ENCODE peak calls at places on chromosomes 5 and 9, in four cellular contexts. X, E, T and B are unnamed samples.

GRCh38 chr9:24509850-24510249 is 35.8 kb downstream of the IZUMO3 start:
- DNase-seq in X (no peak), E (no peak), T (no peak), B (no peak)

GRCh38 chr5:119212666-119213065 is 141.8 kb downstream of the DMXL1 start:
- DNase-seq in X (no peak), E (no peak), T (no peak), B (no peak)

GRCh38 chr9:214488-215448 is at the start of gene DOCK8:
- DNase-seq in X (peak), E (peak), T (peak), B (no peak)

GRCh38 chr9:86321373-86321772 is 32.8 kb downstream of the TUT7 start:
- DNase-seq in X (peak), E (no peak), T (no peak), B (no peak)

GRCh38 chr9:131276107-131276888 is at the start of gene FAM78A:
- DNase-seq in X (peak), E (peak), T (no peak), B (no peak)

GRCh38 chr5:14134086-14134485 is 9.1 kb upstream of the TRIO start:
- DNase-seq in X (no peak), E (no peak), T (no peak), B (no peak)

GRCh38 chr5:158175664-158176507 is 316.9 kb upstream of the CLINT1 start:
- DNase-seq in X (no peak), E (peak), T (no peak), B (no peak)

GRCh38 chr9:37056521-37056920 is 22.5 kb upstream of the PAX5 start:
- DNase-seq in X (no peak), E (no peak), T (no peak), B (no peak)

GRCh38 chr5:21919417-21920022 is 933.6 kb downstream of the CDH12 start:
- DNase-seq in X (peak), E (peak), T (no peak), B (peak)

GRCh38 chr9:88658311-88658822 is 123.4 kb downstream of the NXNL2 start:
- DNase-seq in X (peak), E (no peak), T (no peak), B (no peak)

GRCh38 chr5:28576022-28576421 is 1537.6 kb upstream of the CDH9 start:
- DNase-seq in X (peak), E (peak), T (no peak), B (no peak)

GRCh38 chr5:91109634-91110033 is 273.5 kb downstream of the ARRDC3 start:
- DNase-seq in X (no peak), E (no peak), T (no peak), B (no peak)

GRCh38 chr5:170638454-170639220 is 134.8 kb downstream of the KCNIP1 start:
- DNase-seq in X (peak), E (peak), T (peak), B (no peak)

GRCh38 chr5:178421699-178422399 is 168.3 kb downstream of the COL23A1 start:
- DNase-seq in X (no peak), E (no peak), T (no peak), B (no peak)

GRCh38 chr9:105449081-105449480 is 1.2 kb downstream of the FSD1L start:
- DNase-seq in X (peak), E (no peak), T (no peak), B (no peak)

GRCh38 chr5:160496784-160497183 is 75.1 kb downstream of the PTTG1 start:
- DNase-seq in X (no peak), E (no peak), T (no peak), B (no peak)

GRCh38 chr9:121362813-121363585 is 7.1 kb downstream of the STOM start:
- DNase-seq in X (peak), E (no peak), T (no peak), B (no peak)

GRCh38 chr5:143887302-143887638 is 75.3 kb downstream of the HMHB1 start:
- DNase-seq in X (peak), E (no peak), T (no peak), B (no peak)

GRCh38 chr9:126984969-126985368 is 70.4 kb downstream of the RALGPS1 start:
- DNase-seq in X (no peak), E (no peak), T (peak), B (no peak)

DNA sequence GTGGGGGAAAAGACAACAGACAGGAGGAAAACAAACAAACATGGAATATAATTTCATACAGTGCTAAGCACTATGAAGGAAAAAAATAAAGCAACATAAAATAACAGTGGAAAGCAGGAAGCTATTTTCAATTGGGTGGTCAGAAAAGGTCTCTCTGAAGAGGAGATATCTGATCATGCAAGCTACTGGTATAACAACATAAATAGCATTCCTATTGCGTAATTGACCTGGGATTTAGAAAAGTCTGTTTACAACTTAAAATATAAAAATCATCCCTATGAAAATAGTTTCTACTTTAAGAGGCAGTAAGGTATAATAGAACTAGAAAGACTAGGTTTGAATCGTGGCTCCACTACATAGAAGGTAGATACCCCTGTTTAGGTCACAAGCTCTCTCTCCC is 61.4 kb downstream of the FBXW11 start:
- DNase-seq in X (no peak), E (no peak), T (no peak), B (no peak)
- H2AFZ ChIP-seq in X (no peak), E (no peak), T (no peak), B (no peak)

GRCh38 chr5:133953568-133954145 is 14.8 kb downstream of the C5orf15 start:
- DNase-seq in X (peak), E (no peak), T (no peak), B (no peak)
- H2AFZ ChIP-seq in X (no peak), E (no peak), T (no peak), B (no peak)

GRCh38 chr9:114681594-114682332 is at the start of gene TEX48:
- DNase-seq in X (peak), E (peak), T (peak), B (peak)
- H2AFZ ChIP-seq in X (no peak), E (no peak), T (peak), B (no peak)

GRCh38 chr9:96420468-96421219 is 2.5 kb upstream of the ZNF367 start:
- DNase-seq in X (peak), E (peak), T (peak), B (peak)

GRCh38 chr9:96425500-96426169 is 7.5 kb upstream of the ZNF367 start:
- DNase-seq in X (no peak), E (no peak), T (no peak), B (no peak)

GRCh38 chr9:96423322-96423984 is 5.3 kb upstream of the ZNF367 start:
- DNase-seq in X (no peak), E (no peak), T (no peak), B (no peak)

GRCh38 chr9:96419691-96419969 is 1.5 kb upstream of the ZNF367 start:
- DNase-seq in X (no peak), E (no peak), T (no peak), B (no peak)

DNA sequence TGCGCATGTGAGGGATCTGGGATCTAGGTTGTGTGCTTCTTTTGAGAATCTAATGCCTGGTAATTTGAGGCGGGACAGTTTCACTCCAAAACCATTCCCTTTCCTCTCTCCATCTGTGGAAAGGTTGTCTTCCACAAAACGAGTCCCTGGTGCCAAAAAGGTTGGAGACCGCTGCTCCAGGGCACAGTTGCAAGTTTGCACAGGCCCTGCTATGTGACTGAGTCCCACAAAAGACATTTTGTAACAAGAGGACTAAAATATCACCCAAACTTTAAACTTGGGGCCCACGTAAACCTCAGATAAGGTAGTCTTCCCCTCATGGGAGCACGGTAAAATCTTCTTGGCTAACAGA is 5.8 kb upstream of the ZNF367 start:
- DNase-seq in X (no peak), E (no peak), T (no peak), B (no peak)
- H2AFZ ChIP-seq in X (no peak), E (peak), T (peak), B (no peak)

GRCh38 chr5:8828596-8829321 is 717.1 kb downstream of the SEMA5A start:
- DNase-seq in X (peak), E (no peak), T (no peak), B (no peak)
- H2AFZ ChIP-seq in X (no peak), E (no peak), T (no peak), B (no peak)

DNA sequence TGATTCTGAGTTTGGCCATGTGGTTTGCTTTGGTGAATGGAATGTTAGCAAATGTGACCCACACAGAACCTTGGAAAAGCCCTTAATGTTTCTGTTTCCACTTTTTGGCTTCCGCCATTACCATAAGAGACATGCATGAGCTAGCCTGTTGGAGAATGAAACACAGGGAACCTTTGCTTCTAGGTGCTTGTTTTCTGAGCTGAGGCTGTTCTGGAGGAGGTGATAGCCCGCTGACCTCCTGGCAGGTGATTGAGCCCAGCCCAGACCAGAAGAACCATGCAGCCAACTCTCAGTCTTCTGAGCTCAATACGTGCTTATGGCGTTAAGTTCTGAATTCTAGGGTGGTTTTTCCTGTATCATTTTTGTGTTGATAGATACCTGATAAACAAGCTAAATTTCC is 148.6 kb upstream of the KLF9 start:
- DNase-seq in X (no peak), E (no peak), T (no peak), B (no peak)
- H2AFZ ChIP-seq in X (no peak), E (no peak), T (no peak), B (no peak)

GRCh38 chr5:141186897-141187512 is at the start of gene PCDHB9:
- DNase-seq in X (peak), E (peak), T (peak), B (no peak)

GRCh38 chr5:141196363-141196762 is 3.1 kb upstream of the PCDHB11 start:
- DNase-seq in X (no peak), E (no peak), T (no peak), B (no peak)

DNA sequence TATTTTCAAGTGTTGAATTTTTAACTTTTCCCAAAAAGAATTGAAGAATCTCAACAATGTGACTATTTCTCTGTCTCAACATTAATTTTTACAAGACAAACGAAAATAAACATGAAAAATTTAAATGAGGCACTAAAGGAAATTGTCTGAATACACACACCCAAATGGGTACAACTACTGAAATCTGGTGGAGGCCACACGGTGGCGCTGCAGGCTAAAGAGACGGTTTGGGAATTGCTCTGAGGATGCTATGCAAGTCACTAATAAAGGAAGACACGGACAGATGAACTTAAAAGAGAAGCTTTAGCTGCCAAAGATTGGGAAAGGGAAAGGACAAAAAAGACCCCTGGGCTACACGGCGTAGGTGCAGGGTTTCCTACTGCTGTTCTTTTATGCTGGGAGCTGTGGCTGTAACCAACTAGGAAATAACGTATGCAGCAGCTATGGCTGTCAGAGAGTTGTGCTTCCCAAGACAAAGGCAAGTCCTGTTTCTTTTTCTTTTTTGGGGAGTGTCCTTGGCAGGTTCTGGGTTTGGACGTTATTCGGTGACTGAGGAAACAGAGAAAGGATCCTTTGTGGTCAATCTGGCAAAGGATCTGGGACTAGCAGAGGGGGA is at the start of gene PCDHB10:
- DNase-seq in X (peak), E (peak), T (peak), B (no peak)
- H2AFZ ChIP-seq in X (no peak), E (peak), T (no peak), B (no peak)

GRCh38 chr9:129556576-129557191 is 64.2 kb downstream of the C9orf50 start:
- DNase-seq in X (no peak), E (peak), T (no peak), B (no peak)

GRCh38 chr9:129557192-129558036 is 63.5 kb downstream of the C9orf50 start:
- DNase-seq in X (peak), E (peak), T (peak), B (no peak)

GRCh38 chr9:129558551-129559505 is 62.1 kb downstream of the C9orf50 start:
- DNase-seq in X (no peak), E (peak), T (no peak), B (no peak)

GRCh38 chr9:129559506-129559881 is 61.4 kb downstream of the C9orf50 start:
- DNase-seq in X (no peak), E (peak), T (no peak), B (no peak)

GRCh38 chr9:129558063-129558550 is 62.8 kb downstream of the C9orf50 start:
- DNase-seq in X (no peak), E (peak), T (no peak), B (no peak)
- H2AFZ ChIP-seq in X (no peak), E (no peak), T (no peak), B (no peak)

GRCh38 chr5:17401509-17402290 is 96.3 kb upstream of the TAF11L2 start:
- DNase-seq in X (no peak), E (peak), T (no peak), B (no peak)
- H2AFZ ChIP-seq in X (no peak), E (no peak), T (no peak), B (no peak)

DNA sequence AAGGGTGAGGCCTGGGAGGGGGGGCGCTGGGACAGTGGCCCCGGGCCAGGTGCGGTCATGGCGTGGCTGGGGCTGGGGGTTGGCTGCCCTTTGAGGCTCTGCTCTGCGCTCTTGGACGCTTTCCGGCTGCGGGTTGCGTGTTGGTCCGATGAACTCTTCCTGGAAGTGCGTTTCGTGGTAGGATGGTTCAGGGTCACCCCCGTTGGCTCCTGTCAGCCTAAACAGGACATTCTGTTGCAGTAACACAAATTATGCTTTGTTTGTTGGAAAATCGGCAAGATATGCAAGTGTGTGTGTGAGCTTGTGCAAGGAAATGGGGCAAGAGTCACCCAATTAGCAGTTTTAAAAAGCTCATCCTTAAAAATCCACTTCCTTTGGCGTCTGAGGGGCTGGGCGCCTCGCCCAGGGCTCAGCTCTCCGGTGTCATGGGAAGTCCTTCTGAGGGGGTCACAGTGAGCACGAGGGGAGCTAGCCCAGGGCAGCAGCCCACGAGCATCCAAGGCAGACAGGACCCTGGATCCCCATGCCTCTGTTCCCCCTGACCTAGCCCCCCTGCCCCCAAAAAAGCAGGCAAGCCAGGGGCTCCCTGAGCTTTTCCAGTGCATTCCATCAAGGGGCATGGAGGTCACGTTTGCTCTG is 22.2 kb upstream of the RNU6ATAC start:
- DNase-seq in X (no peak), E (no peak), T (no peak), B (no peak)
- H2AFZ ChIP-seq in X (no peak), E (no peak), T (no peak), B (no peak)